ENCODE peak calls at places on chromosomes 3 and 15, in five cellular contexts. One of them, this sample, is unnamed.

GRCh38 chr15:98881526-98882517 is 125.8 kb downstream of the PGPEP1L start:
- DNase-seq in AG04449: no peak
- DNase-seq in tibial artery: no peak
- DNase-seq in AG09309: no peak
- DNase-seq in IMR-90: peak; percentile 72
- DNase-seq in this sample: no peak

GRCh38 chr3:133424937-133425869 is 25.3 kb downstream of the BFSP2 start:
- DNase-seq in IMR-90: no peak
- DNase-seq in AG09309: no peak
- DNase-seq in tibial artery: no peak
- DNase-seq in AG04449: no peak
- DNase-seq in this sample: no peak

GRCh38 chr3:65030847-65031463 is 343.2 kb upstream of the ADAMTS9 start:
- DNase-seq in AG04449: peak; percentile 26
- DNase-seq in AG09309: no peak
- DNase-seq in IMR-90: peak; percentile 53
- DNase-seq in tibial artery: no peak
- DNase-seq in this sample: peak; percentile 80

GRCh38 chr3:150319900-150320299 is 88.2 kb upstream of the TSC22D2 start:
- DNase-seq in AG09309: peak; percentile 90
- DNase-seq in IMR-90: peak; percentile 96
- DNase-seq in AG04449: peak; percentile 79
- DNase-seq in tibial artery: no peak
- DNase-seq in this sample: peak; percentile 83

GRCh38 chr15:101326026-101326315 is 30.9 kb upstream of the SNRPA1 start:
- DNase-seq in AG04449: no peak
- DNase-seq in IMR-90: no peak
- DNase-seq in tibial artery: no peak
- DNase-seq in AG09309: no peak
- DNase-seq in this sample: no peak

GRCh38 chr3:85037203-85037602 is 78.4 kb downstream of the CADM2 start:
- DNase-seq in tibial artery: no peak
- DNase-seq in AG09309: no peak
- DNase-seq in AG04449: no peak
- DNase-seq in IMR-90: no peak
- DNase-seq in this sample: no peak

GRCh38 chr3:32780735-32781210 is 37.0 kb upstream of the TRIM71 start:
- DNase-seq in AG09309: no peak
- DNase-seq in IMR-90: peak; percentile 16
- DNase-seq in tibial artery: peak; percentile 25
- DNase-seq in AG04449: no peak
- DNase-seq in this sample: no peak

GRCh38 chr3:32510075-32510724 is 7.5 kb upstream of the CMTM6 start:
- DNase-seq in tibial artery: peak; percentile 68
- DNase-seq in AG04449: peak; percentile 16
- DNase-seq in IMR-90: peak; percentile 71
- DNase-seq in AG09309: no peak
- DNase-seq in this sample: peak; percentile 49

GRCh38 chr3:78728406-78729145 is 1039.2 kb downstream of the ROBO1 start:
- DNase-seq in IMR-90: peak; percentile 56
- DNase-seq in AG04449: no peak
- DNase-seq in AG09309: no peak
- DNase-seq in tibial artery: peak; percentile 26
- DNase-seq in this sample: peak; percentile 41

GRCh38 chr3:37014620-37015019 is 21.3 kb downstream of the MLH1 start:
- DNase-seq in IMR-90: no peak
- DNase-seq in tibial artery: no peak
- DNase-seq in AG09309: no peak
- DNase-seq in AG04449: no peak
- DNase-seq in this sample: no peak

GRCh38 chr3:141605883-141606282 is 119.1 kb downstream of the RASA2 start:
- DNase-seq in IMR-90: peak; percentile 28
- DNase-seq in AG09309: no peak
- DNase-seq in tibial artery: no peak
- DNase-seq in AG04449: no peak
- DNase-seq in this sample: no peak

GRCh38 chr3:25620508-25620907 is 44.2 kb downstream of the TOP2B start:
- DNase-seq in IMR-90: no peak
- DNase-seq in AG04449: no peak
- DNase-seq in AG09309: no peak
- DNase-seq in tibial artery: no peak
- DNase-seq in this sample: no peak

GRCh38 chr15:42996871-42997270 is 76.3 kb upstream of the TTBK2 start:
- DNase-seq in AG09309: no peak
- DNase-seq in tibial artery: no peak
- DNase-seq in AG04449: no peak
- DNase-seq in IMR-90: no peak
- DNase-seq in this sample: no peak

GRCh38 chr15:99343836-99344551 is 92.7 kb downstream of the LRRC28 start:
- DNase-seq in AG09309: no peak
- DNase-seq in tibial artery: no peak
- DNase-seq in IMR-90: no peak
- DNase-seq in AG04449: no peak
- DNase-seq in this sample: no peak

GRCh38 chr3:99534951-99535704 is 103.3 kb upstream of the COL8A1 start:
- DNase-seq in IMR-90: peak; percentile 93
- DNase-seq in tibial artery: no peak
- DNase-seq in AG09309: no peak
- DNase-seq in AG04449: peak; percentile 90
- DNase-seq in this sample: peak; percentile 66

GRCh38 chr3:166291510-166291909 is 454.3 kb upstream of the BCHE start:
- DNase-seq in tibial artery: no peak
- DNase-seq in AG04449: no peak
- DNase-seq in AG09309: no peak
- DNase-seq in IMR-90: no peak
- DNase-seq in this sample: no peak

GRCh38 chr15:38696120-38696727 is 131.6 kb upstream of the RASGRP1 start:
- DNase-seq in AG09309: no peak
- DNase-seq in IMR-90: peak; percentile 63
- DNase-seq in AG04449: no peak
- DNase-seq in tibial artery: no peak
- DNase-seq in this sample: peak; percentile 28

GRCh38 chr3:50195501-50196252 is 4.3 kb downstream of the GNAT1 start:
- DNase-seq in tibial artery: no peak
- DNase-seq in AG04449: no peak
- DNase-seq in IMR-90: no peak
- DNase-seq in AG09309: no peak
- DNase-seq in this sample: no peak

GRCh38 chr3:133492159-133492860 is 81.2 kb upstream of the CDV3 start:
- DNase-seq in AG04449: no peak
- DNase-seq in IMR-90: no peak
- DNase-seq in tibial artery: no peak
- DNase-seq in AG09309: no peak
- DNase-seq in this sample: no peak

GRCh38 chr3:39762537-39762936 is 46.9 kb upstream of the MYRIP start:
- DNase-seq in IMR-90: no peak
- DNase-seq in AG04449: no peak
- DNase-seq in tibial artery: no peak
- DNase-seq in AG09309: no peak
- DNase-seq in this sample: no peak

GRCh38 chr3:134486577-134487041 is 752 bp downstream of the CEP63 start:
- DNase-seq in AG09309: no peak
- DNase-seq in tibial artery: no peak
- DNase-seq in IMR-90: peak; percentile 58
- DNase-seq in AG04449: no peak
- DNase-seq in this sample: no peak

GRCh38 chr3:107240183-107241091 is 136.8 kb upstream of the CCDC54 start:
- DNase-seq in IMR-90: peak; percentile 75
- DNase-seq in tibial artery: peak; percentile 72
- DNase-seq in AG09309: peak; percentile 38
- DNase-seq in AG04449: no peak
- DNase-seq in this sample: peak; percentile 29

GRCh38 chr3:120798346-120798745 is 55.8 kb downstream of the GTF2E1 start:
- DNase-seq in tibial artery: no peak
- DNase-seq in AG04449: no peak
- DNase-seq in IMR-90: peak; percentile 16
- DNase-seq in AG09309: no peak
- DNase-seq in this sample: no peak

GRCh38 chr3:177835917-177836316 is 638.6 kb upstream of the TBL1XR1 start:
- DNase-seq in AG04449: peak; percentile 82
- DNase-seq in IMR-90: peak; percentile 97
- DNase-seq in AG09309: peak; percentile 45
- DNase-seq in tibial artery: peak; percentile 67
- DNase-seq in this sample: peak; percentile 88

GRCh38 chr3:43155464-43156121 is 49.7 kb upstream of the POMGNT2 start:
- DNase-seq in AG09309: no peak
- DNase-seq in tibial artery: peak; percentile 73
- DNase-seq in AG04449: peak; percentile 41
- DNase-seq in IMR-90: peak; percentile 83
- DNase-seq in this sample: peak; percentile 58
- TF ChIP-seq CTCF in AG09309: peak; percentile 82
- TF ChIP-seq CTCF in tibial artery: peak; percentile 65
- TF ChIP-seq CTCF in AG04449: peak; percentile 75
- TF ChIP-seq CTCF in IMR-90: peak; percentile 79
- TF ChIP-seq CTCF in this sample: peak; percentile 79

GRCh38 chr15:69456208-69457166 is 3.9 kb downstream of the RPLP1 start:
- DNase-seq in IMR-90: no peak
- DNase-seq in tibial artery: no peak
- DNase-seq in AG09309: no peak
- DNase-seq in AG04449: no peak
- DNase-seq in this sample: no peak

GRCh38 chr15:69451951-69452701 is 492 bp upstream of the RPLP1 start:
- DNase-seq in tibial artery: no peak
- DNase-seq in IMR-90: peak; percentile 56
- DNase-seq in AG09309: no peak
- DNase-seq in AG04449: no peak
- DNase-seq in this sample: peak; percentile 20

GRCh38 chr15:69452702-69453513 is at the start of gene RPLP1:
- DNase-seq in IMR-90: peak; percentile 94
- DNase-seq in AG04449: peak; percentile 67
- DNase-seq in AG09309: peak; percentile 84
- DNase-seq in tibial artery: peak; percentile 96
- DNase-seq in this sample: peak; percentile 88

GRCh38 chr15:69457304-69458280 is 5.0 kb downstream of the RPLP1 start:
- DNase-seq in IMR-90: peak; percentile 34
- DNase-seq in tibial artery: no peak
- DNase-seq in AG09309: no peak
- DNase-seq in AG04449: no peak
- DNase-seq in this sample: no peak

GRCh38 chr15:69454953-69455352 is 2.3 kb downstream of the RPLP1 start:
- DNase-seq in tibial artery: no peak
- DNase-seq in AG09309: no peak
- DNase-seq in AG04449: no peak
- DNase-seq in IMR-90: no peak
- DNase-seq in this sample: no peak
- H3K4me3 ChIP-seq in tibial artery: peak overlapping the region; percentile 86
- H3K4me3 ChIP-seq in AG09309: peak overlapping the region; percentile 6
- H3K4me3 ChIP-seq in AG04449: peak overlapping the region; percentile 92
- H3K4me3 ChIP-seq in IMR-90: no peak overlapping the region
- H3K4me3 ChIP-seq in this sample: peak overlapping the region; percentile 91

GRCh38 chr3:12871404-12871983 is 30.1 kb upstream of the RPL32 start:
- DNase-seq in AG04449: no peak
- DNase-seq in tibial artery: no peak
- DNase-seq in IMR-90: no peak
- DNase-seq in AG09309: no peak
- DNase-seq in this sample: no peak

GRCh38 chr3:12879191-12879815 is 37.9 kb upstream of the RPL32 start:
- DNase-seq in tibial artery: no peak
- DNase-seq in IMR-90: no peak
- DNase-seq in AG04449: no peak
- DNase-seq in AG09309: no peak
- DNase-seq in this sample: no peak

GRCh38 chr3:12878026-12878636 is 36.8 kb upstream of the RPL32 start:
- DNase-seq in tibial artery: no peak
- DNase-seq in AG04449: no peak
- DNase-seq in AG09309: no peak
- DNase-seq in IMR-90: no peak
- DNase-seq in this sample: no peak

GRCh38 chr3:12877040-12877439 is 35.7 kb upstream of the RPL32 start:
- DNase-seq in AG04449: no peak
- DNase-seq in AG09309: no peak
- DNase-seq in IMR-90: no peak
- DNase-seq in tibial artery: no peak
- DNase-seq in this sample: no peak

GRCh38 chr3:12875857-12876451 is 34.6 kb upstream of the RPL32 start:
- DNase-seq in AG09309: no peak
- DNase-seq in tibial artery: no peak
- DNase-seq in AG04449: no peak
- DNase-seq in IMR-90: no peak
- DNase-seq in this sample: no peak
- TF ChIP-seq CTCF in AG09309: no peak
- TF ChIP-seq CTCF in tibial artery: no peak
- TF ChIP-seq CTCF in AG04449: peak; percentile 34
- TF ChIP-seq CTCF in IMR-90: peak; percentile 14
- TF ChIP-seq CTCF in this sample: peak; percentile 27

DNA sequence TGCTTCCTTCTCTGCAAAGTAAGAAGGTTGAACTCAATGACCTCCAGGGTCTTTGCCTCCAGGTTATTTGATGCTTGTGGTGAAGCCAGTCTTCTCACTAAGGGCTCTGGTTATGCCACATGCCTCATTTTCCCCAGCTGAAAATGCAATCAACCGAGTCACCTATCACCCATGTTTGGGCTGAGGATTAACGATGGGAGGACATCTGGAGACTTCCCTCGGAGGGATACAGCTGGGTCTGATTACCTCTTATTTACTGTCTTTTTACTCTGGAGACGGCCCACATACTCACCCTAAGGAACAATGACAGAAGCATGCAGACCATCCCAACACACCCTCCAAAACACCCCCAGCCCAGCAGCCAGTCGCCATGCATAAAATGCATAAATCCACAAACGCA is 187.4 kb downstream of the OPA1 start:
- DNase-seq in IMR-90: no peak
- DNase-seq in AG04449: no peak
- DNase-seq in AG09309: no peak
- DNase-seq in tibial artery: no peak
- DNase-seq in this sample: no peak
- H3K4me3 ChIP-seq in IMR-90: no peak overlapping the region
- H3K4me3 ChIP-seq in AG04449: no peak overlapping the region
- H3K4me3 ChIP-seq in AG09309: no peak overlapping the region
- H3K4me3 ChIP-seq in tibial artery: no peak overlapping the region
- H3K4me3 ChIP-seq in this sample: no peak overlapping the region

DNA sequence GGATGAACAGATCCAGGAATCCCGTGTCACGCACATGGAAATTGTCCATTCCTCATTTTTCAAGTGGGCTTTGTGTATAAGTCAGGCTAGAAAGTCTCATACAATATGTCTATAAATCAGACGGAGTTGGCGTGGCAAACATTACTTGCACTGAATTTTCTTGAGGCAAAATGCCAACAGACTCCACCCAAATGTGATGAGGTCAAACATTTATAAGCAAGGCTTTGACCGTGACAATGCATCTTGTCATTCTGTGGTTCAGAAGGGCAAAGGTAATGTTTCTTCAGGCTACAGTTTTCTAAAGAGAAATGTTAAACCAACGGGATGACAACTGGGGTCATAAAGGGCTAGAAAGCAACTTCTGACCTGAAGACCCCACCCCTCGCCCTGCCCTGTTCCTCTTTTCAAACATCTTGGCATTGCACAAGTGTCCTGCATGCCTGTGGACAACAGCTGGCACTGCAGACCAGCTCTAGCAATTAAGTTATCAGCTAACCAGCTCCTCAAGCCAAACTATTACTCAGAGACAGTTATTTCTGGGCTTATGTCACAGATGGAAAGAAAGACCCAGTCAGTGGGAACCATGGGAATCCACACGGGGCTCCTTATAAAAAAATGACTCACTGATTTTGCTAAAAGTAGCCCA is 36.5 kb upstream of the SPTBN5 start:
- DNase-seq in AG04449: peak; percentile 78
- DNase-seq in AG09309: peak; percentile 94
- DNase-seq in IMR-90: peak; percentile 97
- DNase-seq in tibial artery: peak; percentile 86
- DNase-seq in this sample: peak; percentile 94
- TF ChIP-seq CTCF in AG04449: peak; percentile 32
- TF ChIP-seq CTCF in AG09309: peak; percentile 43
- TF ChIP-seq CTCF in IMR-90: peak; percentile 59
- TF ChIP-seq CTCF in tibial artery: peak; percentile 45
- TF ChIP-seq CTCF in this sample: no peak

GRCh38 chr3:66625464-66626216 is 124.8 kb upstream of the LRIG1 start:
- DNase-seq in IMR-90: peak; percentile 18
- DNase-seq in tibial artery: no peak
- DNase-seq in AG09309: no peak
- DNase-seq in AG04449: no peak
- DNase-seq in this sample: no peak
- H3K4me3 ChIP-seq in IMR-90: no peak overlapping the region
- H3K4me3 ChIP-seq in tibial artery: no peak overlapping the region
- H3K4me3 ChIP-seq in AG09309: no peak overlapping the region
- H3K4me3 ChIP-seq in AG04449: no peak overlapping the region
- H3K4me3 ChIP-seq in this sample: no peak overlapping the region